ENCODE peak calls at places on chromosomes 6 and 20, in ten cellular contexts. One of them, this sample, is unnamed.

GRCh38 chr6:6808343-6808742 is 219.8 kb downstream of the LY86 start:
- DNase-seq in neural crest cell: no peak
- DNase-seq in D341Med: no peak
- DNase-seq in memory B cell: no peak
- DNase-seq in globus pallidus: no peak
- DNase-seq in left cardiac atrium: no peak
- DNase-seq in activated naive CD8-positive, alpha-beta T cell treated with anti-CD3 and anti-CD28 coated beads, Interleukin-2, amount 50 U/mL, for 24 hours: no peak
- DNase-seq in T-helper 1 cell: no peak
- DNase-seq in ELR: no peak
- DNase-seq in RCC 7860: no peak
- DNase-seq in this sample: no peak

GRCh38 chr6:20791932-20792331 is 257.7 kb downstream of the CDKAL1 start:
- DNase-seq in neural crest cell: no peak
- DNase-seq in D341Med: no peak
- DNase-seq in memory B cell: no peak
- DNase-seq in globus pallidus: no peak
- DNase-seq in left cardiac atrium: no peak
- DNase-seq in activated naive CD8-positive, alpha-beta T cell treated with anti-CD3 and anti-CD28 coated beads, Interleukin-2, amount 50 U/mL, for 24 hours: no peak
- DNase-seq in T-helper 1 cell: no peak
- DNase-seq in ELR: no peak
- DNase-seq in RCC 7860: no peak
- DNase-seq in this sample: no peak

GRCh38 chr6:102798631-102799030 is 1405.1 kb downstream of the GRIK2 start:
- DNase-seq in neural crest cell: peak; percentile 23
- DNase-seq in D341Med: no peak
- DNase-seq in memory B cell: no peak
- DNase-seq in globus pallidus: no peak
- DNase-seq in left cardiac atrium: no peak
- DNase-seq in activated naive CD8-positive, alpha-beta T cell treated with anti-CD3 and anti-CD28 coated beads, Interleukin-2, amount 50 U/mL, for 24 hours: no peak
- DNase-seq in T-helper 1 cell: no peak
- DNase-seq in ELR: peak; percentile 4
- DNase-seq in RCC 7860: no peak
- DNase-seq in this sample: no peak

GRCh38 chr6:140601409-140601808 is 1227.0 kb upstream of the CITED2 start:
- DNase-seq in neural crest cell: no peak
- DNase-seq in D341Med: no peak
- DNase-seq in memory B cell: no peak
- DNase-seq in globus pallidus: no peak
- DNase-seq in left cardiac atrium: no peak
- DNase-seq in activated naive CD8-positive, alpha-beta T cell treated with anti-CD3 and anti-CD28 coated beads, Interleukin-2, amount 50 U/mL, for 24 hours: no peak
- DNase-seq in T-helper 1 cell: no peak
- DNase-seq in ELR: peak; percentile 22
- DNase-seq in RCC 7860: no peak
- DNase-seq in this sample: no peak

GRCh38 chr6:34810936-34811632 is 19.2 kb downstream of the BLTP3A start:
- DNase-seq in neural crest cell: no peak
- DNase-seq in D341Med: no peak
- DNase-seq in memory B cell: no peak
- DNase-seq in globus pallidus: no peak
- DNase-seq in left cardiac atrium: no peak
- DNase-seq in activated naive CD8-positive, alpha-beta T cell treated with anti-CD3 and anti-CD28 coated beads, Interleukin-2, amount 50 U/mL, for 24 hours: peak; percentile 24
- DNase-seq in T-helper 1 cell: no peak
- DNase-seq in ELR: peak; percentile 41
- DNase-seq in RCC 7860: no peak
- DNase-seq in this sample: no peak

GRCh38 chr20:62936996-62937352 is 973 bp upstream of the GID8 start:
- DNase-seq in neural crest cell: no peak
- DNase-seq in D341Med: no peak
- DNase-seq in memory B cell: no peak
- DNase-seq in globus pallidus: peak; percentile 10
- DNase-seq in left cardiac atrium: no peak
- DNase-seq in activated naive CD8-positive, alpha-beta T cell treated with anti-CD3 and anti-CD28 coated beads, Interleukin-2, amount 50 U/mL, for 24 hours: no peak
- DNase-seq in T-helper 1 cell: no peak
- DNase-seq in ELR: peak; percentile 81
- DNase-seq in RCC 7860: peak; percentile 48
- DNase-seq in this sample: no peak

GRCh38 chr6:2264932-2265331 is 19.5 kb upstream of the GMDS start:
- DNase-seq in neural crest cell: no peak
- DNase-seq in D341Med: no peak
- DNase-seq in memory B cell: no peak
- DNase-seq in globus pallidus: no peak
- DNase-seq in left cardiac atrium: no peak
- DNase-seq in activated naive CD8-positive, alpha-beta T cell treated with anti-CD3 and anti-CD28 coated beads, Interleukin-2, amount 50 U/mL, for 24 hours: no peak
- DNase-seq in T-helper 1 cell: no peak
- DNase-seq in ELR: peak; percentile 44
- DNase-seq in RCC 7860: peak; percentile 47
- DNase-seq in this sample: no peak

GRCh38 chr6:137767931-137768690 is 98.9 kb upstream of the TNFAIP3 start:
- DNase-seq in neural crest cell: no peak
- DNase-seq in D341Med: no peak
- DNase-seq in memory B cell: no peak
- DNase-seq in globus pallidus: no peak
- DNase-seq in left cardiac atrium: no peak
- DNase-seq in activated naive CD8-positive, alpha-beta T cell treated with anti-CD3 and anti-CD28 coated beads, Interleukin-2, amount 50 U/mL, for 24 hours: no peak
- DNase-seq in T-helper 1 cell: no peak
- DNase-seq in ELR: peak; percentile 24
- DNase-seq in RCC 7860: no peak
- DNase-seq in this sample: no peak